ENCODE peak calls at places on chromosomes 1 and 21, in seven cellular contexts. Y, R, W, B, G, T and H are unnamed samples. For H3K36me3, the result is how much of the 10 kb centered on the place peaks cover.

GRCh38 chr1:98046031-98046641 is 125.3 kb upstream of the DPYD start:
- DNase-seq in G (no peak), W (peak), B (no peak), R (no peak), Y (no peak), T (peak), H (peak)

GRCh38 chr1:17207046-17207445 is 2.1 kb downstream of the PADI1 start:
- DNase-seq in T (no peak), W (peak), G (no peak), R (peak), B (no peak), Y (no peak), H (no peak)

GRCh38 chr21:17044696-17045095 is 468.1 kb upstream of the CXADR start:
- DNase-seq in G (no peak), B (no peak), R (no peak), T (no peak), Y (no peak), W (no peak), H (no peak)

GRCh38 chr1:74717626-74718025 is 15.2 kb downstream of the CRYZ start:
- DNase-seq in G (no peak), T (no peak), B (no peak), Y (no peak), R (no peak), W (no peak), H (no peak)

GRCh38 chr1:31798433-31799195 is 17.2 kb downstream of the SPOCD1 start:
- DNase-seq in B (no peak), T (no peak), W (peak), R (no peak), G (no peak), Y (no peak), H (peak)

GRCh38 chr1:17010601-17011438 is 908 bp downstream of the ATP13A2 start:
- DNase-seq in R (no peak), Y (peak), B (peak), G (no peak), T (no peak), W (peak), H (no peak)

GRCh38 chr1:226882187-226882586 is 11.8 kb downstream of the PSEN2 start:
- DNase-seq in T (no peak), Y (peak), W (no peak), B (no peak), R (no peak), G (no peak), H (no peak)

GRCh38 chr1:221268295-221268694 is 389.1 kb downstream of the HLX start:
- DNase-seq in T (no peak), Y (no peak), B (no peak), R (no peak), W (no peak), G (no peak), H (no peak)

GRCh38 chr1:64171797-64172281 is 31.6 kb upstream of the UBE2U start:
- DNase-seq in G (no peak), W (no peak), Y (no peak), R (no peak), B (no peak), T (no peak), H (no peak)

GRCh38 chr1:40421348-40421693 is 29.0 kb upstream of the ZFP69B start:
- DNase-seq in W (no peak), G (no peak), R (no peak), T (no peak), Y (no peak), B (no peak), H (no peak)

GRCh38 chr1:160481979-160482596 is 41.0 kb downstream of the SLAMF6 start:
- DNase-seq in R (no peak), W (no peak), G (no peak), T (no peak), Y (no peak), B (no peak), H (no peak)

GRCh38 chr1:56073206-56073605 is 506.2 kb downstream of the PLPP3 start:
- DNase-seq in R (no peak), G (no peak), B (no peak), T (no peak), Y (no peak), W (no peak), H (no peak)

GRCh38 chr1:15542685-15543588 is 16.3 kb downstream of the DNAJC16 start:
- DNase-seq in Y (no peak), R (no peak), G (no peak), B (no peak), W (no peak), T (no peak), H (no peak)

GRCh38 chr1:162458206-162458605 is 39.4 kb upstream of the UHMK1 start:
- DNase-seq in R (no peak), G (no peak), T (no peak), W (no peak), B (no peak), Y (no peak), H (no peak)

GRCh38 chr1:182633657-182634281 is 29.6 kb upstream of the RGS16 start:
- DNase-seq in T (peak), R (no peak), Y (no peak), B (no peak), W (no peak), G (no peak), H (no peak)

GRCh38 chr1:112998592-112999235 is 42.7 kb upstream of the SLC16A1 start:
- DNase-seq in Y (no peak), R (no peak), T (no peak), G (peak), W (no peak), B (peak), H (no peak)

GRCh38 chr21:26116456-26117011 is 54.0 kb downstream of the APP start:
- DNase-seq in T (peak), W (no peak), G (no peak), R (no peak), B (no peak), Y (no peak), H (no peak)

GRCh38 chr1:11999236-11999635 is 19.0 kb downstream of the MFN2 start:
- DNase-seq in Y (no peak), G (no peak), T (no peak), B (no peak), W (no peak), R (no peak), H (no peak)
- H3K36me3 ChIP-seq in Y (under half), G (half or more), T (under half), B (half or more), W (half or more), R (half or more), H (half or more)

GRCh38 chr1:209840611-209841010 is 12.8 kb downstream of the UTP25 start:
- DNase-seq in R (no peak), G (no peak), W (no peak), Y (no peak), B (no peak), T (no peak), H (no peak)

GRCh38 chr1:209837671-209838070 is 9.9 kb downstream of the UTP25 start:
- DNase-seq in T (no peak), B (no peak), Y (no peak), R (no peak), W (no peak), G (no peak), H (no peak)

GRCh38 chr1:209838537-209838936 is 10.8 kb downstream of the UTP25 start:
- DNase-seq in B (no peak), W (peak), R (no peak), T (no peak), Y (no peak), G (no peak), H (no peak)

GRCh38 chr1:209835782-209836298 is 8.1 kb downstream of the UTP25 start:
- DNase-seq in T (no peak), R (no peak), B (no peak), Y (no peak), W (no peak), G (no peak), H (no peak)

DNA sequence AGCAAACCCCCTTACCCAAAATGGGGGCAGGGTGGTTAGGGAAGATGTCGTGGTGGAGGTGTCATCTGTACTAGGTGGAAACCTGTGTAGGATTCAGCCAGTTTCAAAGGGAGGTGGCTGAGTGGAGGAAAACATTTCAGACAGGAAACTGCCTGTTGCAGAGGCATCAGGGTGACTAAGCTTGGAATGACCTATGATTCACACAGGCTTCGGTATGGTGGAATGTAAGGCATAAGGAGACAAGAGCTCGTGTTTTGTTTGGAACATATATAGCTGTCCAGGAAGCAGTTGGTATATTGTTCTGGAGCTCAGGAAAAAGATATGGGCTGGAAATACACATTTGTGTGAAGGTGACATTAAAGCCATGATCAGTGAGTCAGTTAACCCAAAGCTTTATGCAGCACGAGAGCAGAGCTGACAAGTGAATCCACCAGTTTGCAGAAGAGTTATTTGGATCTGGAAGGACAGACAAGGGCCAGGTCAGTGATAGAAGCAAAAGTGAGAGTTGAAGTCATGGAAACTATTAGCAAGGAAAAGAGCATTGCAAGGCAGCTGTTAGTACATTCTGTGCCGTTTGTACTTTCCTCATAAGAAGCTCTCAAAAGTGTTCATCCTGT is 12.2 kb downstream of the UTP25 start:
- DNase-seq in G (no peak), R (no peak), B (no peak), Y (no peak), W (no peak), T (no peak), H (no peak)
- H3K27ac ChIP-seq in G (peak), R (no peak), B (peak), Y (no peak), W (no peak), T (no peak), H (peak)

GRCh38 chr21:36642777-36643176 is 56.1 kb upstream of the SIM2 start:
- DNase-seq in B (no peak), T (no peak), Y (no peak), W (no peak), R (no peak), G (no peak), H (no peak)

GRCh38 chr21:36639769-36640168 is 59.1 kb upstream of the SIM2 start:
- DNase-seq in B (no peak), T (no peak), R (no peak), W (no peak), Y (no peak), G (no peak), H (no peak)

GRCh38 chr21:36641886-36642285 is 57.0 kb upstream of the SIM2 start:
- DNase-seq in B (no peak), W (no peak), T (no peak), G (no peak), R (no peak), Y (no peak), H (no peak)

GRCh38 chr21:36641346-36641745 is 57.6 kb upstream of the SIM2 start:
- DNase-seq in G (no peak), B (no peak), R (no peak), Y (no peak), T (no peak), W (no peak), H (no peak)

DNA sequence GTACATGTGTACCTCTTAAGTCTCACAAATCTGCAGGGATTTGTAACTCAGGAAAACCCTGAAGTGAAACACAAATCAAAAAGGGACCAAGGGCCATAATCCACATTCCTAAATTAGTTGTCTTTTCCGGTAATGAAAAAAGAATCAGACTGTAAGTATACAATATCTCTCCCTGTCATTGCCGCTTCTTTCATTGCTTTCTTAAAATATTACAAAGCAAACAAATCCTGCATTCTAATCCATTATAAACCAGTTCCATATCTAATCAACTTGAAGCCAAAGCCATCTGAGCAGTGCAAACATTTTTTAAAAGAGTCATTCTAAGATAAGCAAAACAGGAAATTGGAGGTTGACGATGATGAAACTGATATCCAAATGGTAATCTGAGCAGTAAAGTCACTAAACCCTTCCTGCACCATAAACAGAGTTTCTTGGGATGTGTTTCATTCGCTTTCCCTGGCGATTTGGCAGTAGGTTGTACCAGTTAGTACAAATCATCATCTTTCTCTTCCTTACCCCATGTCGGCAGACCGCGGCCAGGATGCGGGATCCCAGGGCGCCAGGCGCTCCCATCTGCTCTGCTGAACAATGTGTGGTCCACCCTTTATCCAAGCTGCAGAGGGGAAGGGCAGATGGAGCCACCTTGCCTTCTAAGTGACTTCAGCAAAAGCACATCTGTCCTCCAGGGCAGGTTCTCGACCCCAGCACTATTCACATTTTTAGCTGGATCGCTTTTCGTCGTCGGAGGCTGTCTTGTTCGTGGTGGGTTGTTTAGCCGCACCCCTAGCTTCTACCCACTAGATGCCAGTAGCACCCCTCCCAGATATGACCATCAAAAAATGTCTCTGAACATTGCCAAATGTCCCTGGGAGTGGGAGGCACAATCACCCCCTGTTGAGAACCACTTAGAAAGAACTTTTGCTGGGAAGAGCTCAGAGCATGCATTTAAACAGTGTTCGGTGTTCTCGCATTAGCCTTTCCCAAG is 58.4 kb upstream of the SIM2 start:
- DNase-seq in R (no peak), T (peak), G (no peak), B (no peak), Y (no peak), W (no peak), H (no peak)
- TF ChIP-seq CTCF in R (no peak), T (peak), G (no peak), B (no peak), Y (no peak), W (no peak), H (no peak)

GRCh38 chr1:110051262-110051648 is 16.8 kb downstream of the STRIP1 start:
- DNase-seq in W (no peak), R (no peak), G (no peak), B (no peak), Y (no peak), T (no peak), H (no peak)

GRCh38 chr1:110048240-110048639 is 13.8 kb downstream of the STRIP1 start:
- DNase-seq in R (no peak), W (no peak), T (no peak), Y (no peak), B (no peak), G (no peak), H (no peak)

GRCh38 chr1:110048923-110049601 is 14.6 kb downstream of the STRIP1 start:
- DNase-seq in G (no peak), W (no peak), T (no peak), B (no peak), Y (no peak), R (no peak), H (no peak)

GRCh38 chr1:110049801-110050601 is 15.6 kb downstream of the STRIP1 start:
- DNase-seq in W (no peak), Y (no peak), R (no peak), G (no peak), B (no peak), T (no peak), H (peak)

GRCh38 chr1:110050602-110051261 is 16.3 kb downstream of the STRIP1 start:
- DNase-seq in W (no peak), B (no peak), R (no peak), G (no peak), T (no peak), Y (no peak), H (no peak)
- H3K36me3 ChIP-seq in W (half or more), B (half or more), R (half or more), G (half or more), T (under half), Y (half or more), H (half or more)

GRCh38 chr1:154466879-154467767 is 34.9 kb upstream of the TDRD10 start:
- DNase-seq in T (peak), R (no peak), Y (no peak), G (no peak), W (no peak), B (no peak), H (no peak)

GRCh38 chr1:154469844-154470417 is 32.1 kb upstream of the TDRD10 start:
- DNase-seq in Y (no peak), B (no peak), T (no peak), W (peak), G (no peak), R (no peak), H (no peak)

GRCh38 chr1:154466136-154466665 is 35.8 kb upstream of the TDRD10 start:
- DNase-seq in Y (no peak), T (no peak), B (no peak), R (no peak), W (no peak), G (no peak), H (no peak)

GRCh38 chr1:154467768-154468102 is 34.3 kb upstream of the TDRD10 start:
- DNase-seq in T (no peak), B (no peak), G (no peak), W (no peak), Y (no peak), R (no peak), H (no peak)

GRCh38 chr1:154468480-154469240 is 33.4 kb upstream of the TDRD10 start:
- DNase-seq in G (no peak), T (no peak), W (no peak), B (no peak), R (no peak), Y (no peak), H (no peak)
- H3K27ac ChIP-seq in G (no peak), T (no peak), W (no peak), B (no peak), R (no peak), Y (no peak), H (no peak)

GRCh38 chr1:34188418-34188817 is 11.7 kb downstream of the C1orf94 start:
- DNase-seq in B (no peak), G (no peak), R (no peak), W (no peak), Y (no peak), T (peak), H (no peak)
- TF ChIP-seq CTCF in B (no peak), G (no peak), R (no peak), W (no peak), Y (no peak), T (no peak), H (no peak)

DNA sequence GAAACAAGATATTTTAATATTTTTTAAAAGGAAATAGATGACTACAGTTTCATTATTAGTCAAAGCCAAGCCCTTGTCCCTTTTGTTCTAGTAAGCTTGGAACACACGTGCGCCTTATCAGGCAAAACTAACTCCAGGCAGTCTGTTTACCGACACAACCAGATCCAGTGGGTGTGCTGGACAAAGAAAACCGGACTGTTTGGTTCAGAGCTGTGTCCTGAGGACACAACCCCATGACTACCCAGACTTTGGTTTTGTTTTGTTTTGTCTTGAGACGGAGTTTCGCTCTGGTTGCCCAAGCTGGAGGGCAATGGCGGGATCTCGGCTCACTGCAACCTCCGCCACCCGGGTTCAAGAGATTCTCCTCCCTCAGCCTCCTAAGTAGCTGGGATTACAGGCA is 13.9 kb upstream of the RHOU start:
- DNase-seq in G (no peak), B (no peak), T (no peak), W (no peak), R (no peak), Y (no peak), H (no peak)
- H3K36me3 ChIP-seq in G (under half), B (under half), T (under half), W (under half), R (under half), Y (under half), H (under half)

DNA sequence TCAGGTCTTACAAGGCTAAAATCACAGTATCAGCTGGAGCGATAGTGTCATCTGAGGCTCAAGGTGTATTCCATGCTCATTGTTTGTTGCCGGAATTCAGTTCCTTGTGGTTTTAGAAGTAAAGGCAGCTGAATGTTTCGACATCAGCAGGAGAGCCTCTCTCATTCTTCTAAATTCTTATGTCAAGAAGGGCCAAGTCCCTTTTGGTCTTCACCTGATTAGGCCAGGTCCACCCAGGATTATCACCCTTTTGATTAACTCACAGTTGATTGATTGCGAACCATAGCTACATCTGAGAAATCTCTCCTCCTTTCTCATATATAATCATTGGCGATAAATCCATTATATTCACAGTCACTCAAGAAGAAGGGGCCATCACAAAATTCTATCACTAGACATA is 806.7 kb upstream of the PRMT6 start:
- DNase-seq in G (no peak), Y (no peak), T (no peak), R (no peak), B (no peak), W (no peak), H (no peak)
- H3K27ac ChIP-seq in G (no peak), Y (no peak), T (no peak), R (no peak), B (no peak), W (no peak), H (no peak)

DNA sequence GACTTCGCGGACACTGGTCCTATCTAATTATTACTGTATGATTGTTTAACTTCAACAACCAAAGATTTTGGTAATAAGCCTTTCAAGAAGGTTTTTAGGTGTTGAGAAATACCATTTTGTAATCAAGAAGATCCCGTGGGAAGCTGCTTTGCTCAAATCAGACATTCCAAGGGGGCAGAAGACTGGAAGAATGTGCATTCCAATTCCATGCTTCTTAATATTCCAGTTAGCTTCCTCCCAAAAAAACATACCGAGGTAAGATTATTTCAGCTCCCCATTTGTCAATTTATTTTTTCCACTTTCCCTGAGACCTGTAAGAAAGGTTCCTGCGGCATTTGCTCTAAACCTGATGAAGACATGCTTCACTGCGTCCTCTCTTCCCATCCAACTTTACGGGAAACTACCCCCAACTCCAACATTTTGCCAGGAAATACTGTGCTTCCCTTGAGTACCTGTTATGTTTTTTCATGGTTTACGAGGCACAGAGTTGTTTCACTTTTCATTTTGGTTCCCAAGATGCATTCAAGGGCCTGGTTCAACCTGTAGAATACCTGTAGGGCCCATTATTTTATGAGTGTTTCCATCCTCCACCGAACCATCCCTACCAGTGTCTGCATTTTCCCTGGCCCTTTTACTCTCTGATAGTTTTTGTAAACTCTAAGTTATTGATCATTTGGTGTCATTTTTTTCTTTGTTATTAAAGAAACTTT is 4.0 kb downstream of the CNN3 start:
- DNase-seq in T (no peak), B (no peak), R (no peak), Y (no peak), W (no peak), G (no peak), H (no peak)
- TF ChIP-seq CTCF in T (no peak), B (no peak), R (no peak), Y (no peak), W (no peak), G (no peak), H (no peak)

GRCh38 chr1:240739139-240739538 is 127.2 kb upstream of the GREM2 start:
- DNase-seq in B (no peak), G (no peak), T (no peak), Y (no peak), W (no peak), R (no peak), H (no peak)
- H3K36me3 ChIP-seq in B (under half), G (under half), T (under half), Y (under half), W (under half), R (under half), H (under half)